ENCODE peak calls at places on chromosomes 12 and 14, in four cellular contexts. J, Q, S and A are unnamed samples.

GRCh38 chr12:95322335-95322734 is 104.7 kb downstream of the VEZT start:
- DNase-seq in J (no peak), Q (no peak), S (peak), A (peak)

GRCh38 chr12:28583771-28584261 is 393.6 kb downstream of the CCDC91 start:
- DNase-seq in J (no peak), Q (no peak), S (peak), A (peak)

GRCh38 chr12:103841690-103842584 is 903 bp upstream of the NT5DC3 start:
- DNase-seq in J (peak), Q (peak), S (peak), A (peak)

GRCh38 chr14:68655021-68655811 is 137.7 kb downstream of the ZFP36L1 start:
- DNase-seq in J (peak), Q (no peak), S (peak), A (peak)

GRCh38 chr12:77893918-77894317 is 63.2 kb downstream of the NAV3 start:
- DNase-seq in J (peak), Q (no peak), S (peak), A (peak)

GRCh38 chr12:103093499-103094106 is 136.1 kb downstream of the ASCL1 start:
- DNase-seq in J (no peak), Q (no peak), S (no peak), A (no peak)

GRCh38 chr14:31380106-31380505 is 40.2 kb downstream of the HEATR5A start:
- DNase-seq in J (no peak), Q (no peak), S (no peak), A (peak)

GRCh38 chr14:50929506-50929905 is 14.8 kb downstream of the PYGL start:
- DNase-seq in J (no peak), Q (no peak), S (no peak), A (no peak)

GRCh38 chr12:62928632-62929031 is 6.3 kb downstream of the PPM1H start:
- DNase-seq in J (no peak), Q (no peak), S (no peak), A (no peak)

GRCh38 chr14:36450550-36450949 is 69.5 kb downstream of the NKX2-1 start:
- DNase-seq in J (no peak), Q (no peak), S (no peak), A (no peak)
- TF ChIP-seq CTCF in J (no peak), Q (no peak), S (no peak), A (no peak)

GRCh38 chr14:58824796-58825195 is 187.0 kb downstream of the DACT1 start:
- DNase-seq in J (no peak), Q (no peak), S (no peak), A (no peak)

GRCh38 chr14:58829594-58829993 is 191.8 kb downstream of the DACT1 start:
- DNase-seq in J (no peak), Q (no peak), S (peak), A (peak)

GRCh38 chr14:58828298-58828697 is 190.5 kb downstream of the DACT1 start:
- DNase-seq in J (no peak), Q (no peak), S (no peak), A (no peak)

GRCh38 chr14:58824106-58824505 is 186.3 kb downstream of the DACT1 start:
- DNase-seq in J (no peak), Q (no peak), S (peak), A (no peak)

DNA sequence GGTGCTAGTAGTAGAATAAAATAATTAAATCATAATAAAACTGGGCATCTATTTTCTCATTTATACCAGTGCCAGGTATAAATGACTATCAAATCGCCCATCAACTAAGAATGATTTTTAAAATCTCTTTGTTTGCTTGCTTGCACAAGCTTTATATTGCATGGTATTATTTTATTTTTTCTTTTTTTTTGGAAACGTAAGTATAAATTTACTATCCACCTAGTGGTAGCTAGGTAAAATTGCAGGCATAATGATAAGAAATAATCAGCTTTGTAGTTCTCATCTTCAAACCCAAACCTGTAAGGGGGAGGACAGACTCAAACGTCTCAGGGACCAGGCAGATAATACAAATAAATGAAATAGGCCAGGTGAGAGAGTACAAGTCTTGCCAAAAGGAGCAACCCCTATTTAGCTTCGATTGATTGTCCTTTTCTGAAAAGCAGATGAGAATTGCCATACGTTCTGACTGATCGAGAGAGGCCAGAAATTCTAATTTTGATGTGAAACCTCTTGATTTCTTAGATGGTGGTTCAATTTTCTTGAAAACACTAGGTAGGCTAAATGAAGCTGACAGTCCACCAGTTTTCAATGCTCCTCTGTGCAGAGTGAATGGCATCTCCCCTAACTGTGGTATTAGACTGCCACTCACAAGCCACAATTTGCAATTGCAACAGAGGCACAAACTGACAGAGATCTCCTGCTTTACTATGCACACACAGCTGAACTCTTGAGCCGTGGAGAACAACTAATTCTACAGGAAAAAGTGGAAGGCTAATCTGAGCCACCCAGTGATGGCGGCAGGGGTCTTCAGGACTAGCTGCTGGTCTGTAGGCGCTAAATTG is 189.3 kb downstream of the DACT1 start:
- DNase-seq in J (no peak), Q (no peak), S (no peak), A (no peak)
- TF ChIP-seq CTCF in J (peak), Q (peak), S (no peak), A (no peak)

GRCh38 chr12:33437598-33437997 is 2.0 kb downstream of the SYT10 start:
- DNase-seq in J (no peak), Q (no peak), S (no peak), A (no peak)

GRCh38 chr12:33438025-33438772 is 1.4 kb downstream of the SYT10 start:
- DNase-seq in J (no peak), Q (no peak), S (no peak), A (no peak)

GRCh38 chr12:33440477-33440876 is 858 bp upstream of the SYT10 start:
- DNase-seq in J (no peak), Q (no peak), S (no peak), A (no peak)

GRCh38 chr12:33438890-33439586 is 581 bp downstream of the SYT10 start:
- DNase-seq in J (no peak), Q (peak), S (peak), A (peak)

GRCh38 chr12:33439587-33440011 is at the start of gene SYT10:
- DNase-seq in J (no peak), Q (peak), S (peak), A (peak)
- TF ChIP-seq CTCF in J (no peak), Q (no peak), S (no peak), A (no peak)

DNA sequence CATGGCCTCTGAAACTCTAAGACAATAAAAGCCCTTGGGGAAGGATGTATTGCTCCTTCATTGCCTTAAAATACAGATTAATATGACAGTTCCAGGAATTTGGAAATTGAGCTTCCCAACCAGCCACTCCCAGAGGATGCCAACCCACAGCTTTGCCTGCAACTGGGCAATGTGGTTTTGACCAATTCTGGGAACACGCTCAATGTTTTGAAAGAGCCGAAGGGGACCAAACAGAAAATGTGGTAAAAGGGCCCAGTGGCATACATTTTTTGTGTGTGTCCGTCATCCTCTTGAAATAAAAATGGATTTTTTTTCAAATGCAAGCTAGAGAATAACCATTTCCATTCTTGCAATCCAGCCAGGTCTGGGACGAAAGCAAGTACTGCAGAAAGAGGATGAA is 88.3 kb upstream of the PLEKHG7 start:
- DNase-seq in J (no peak), Q (no peak), S (no peak), A (no peak)
- TF ChIP-seq CTCF in J (no peak), Q (no peak), S (no peak), A (no peak)